ENCODE peak calls at places on chromosomes 13 and 19, in four cellular contexts. One of them, this sample, is unnamed.

GRCh38 chr13:80070024-80070703 is 270.8 kb downstream of the SPRY2 start:
- DNase-seq in BE2C: no peak
- DNase-seq in tibial artery: no peak
- DNase-seq in breast epithelium: no peak
- DNase-seq in this sample: no peak

GRCh38 chr13:25174304-25174703 is 2.2 kb upstream of the AMER2 start:
- DNase-seq in BE2C: no peak
- DNase-seq in tibial artery: no peak
- DNase-seq in breast epithelium: no peak
- DNase-seq in this sample: no peak

GRCh38 chr13:20942938-20943518 is 40.5 kb upstream of the XPO4 start:
- DNase-seq in BE2C: no peak
- DNase-seq in tibial artery: no peak
- DNase-seq in breast epithelium: no peak
- DNase-seq in this sample: peak; percentile 5

GRCh38 chr13:46580362-46580839 is 27.4 kb downstream of the LRCH1 start:
- DNase-seq in BE2C: no peak
- DNase-seq in tibial artery: no peak
- DNase-seq in breast epithelium: no peak
- DNase-seq in this sample: no peak

GRCh38 chr13:45298206-45298505 is 42.8 kb downstream of the TPT1 start:
- DNase-seq in BE2C: no peak
- DNase-seq in tibial artery: no peak
- DNase-seq in breast epithelium: no peak
- DNase-seq in this sample: no peak

GRCh38 chr13:78192721-78193120 is 274.1 kb upstream of the EDNRB start:
- DNase-seq in BE2C: no peak
- DNase-seq in tibial artery: no peak
- DNase-seq in breast epithelium: no peak
- DNase-seq in this sample: no peak

GRCh38 chr13:85665286-85665685 is 133.9 kb downstream of the SLITRK6 start:
- DNase-seq in BE2C: no peak
- DNase-seq in tibial artery: no peak
- DNase-seq in breast epithelium: no peak
- DNase-seq in this sample: no peak

GRCh38 chr19:771332-771785 is 20.4 kb downstream of the MISP start:
- DNase-seq in BE2C: peak; percentile 64
- DNase-seq in tibial artery: no peak
- DNase-seq in breast epithelium: no peak
- DNase-seq in this sample: no peak

GRCh38 chr19:58397533-58398037 is 2.1 kb downstream of the RNF225 start:
- DNase-seq in BE2C: no peak
- DNase-seq in tibial artery: no peak
- DNase-seq in breast epithelium: no peak
- DNase-seq in this sample: no peak

GRCh38 chr13:110455941-110456340 is 105.6 kb downstream of the RAB20 start:
- DNase-seq in BE2C: peak; percentile 85
- DNase-seq in tibial artery: peak; percentile 81
- DNase-seq in breast epithelium: peak; percentile 72
- DNase-seq in this sample: peak; percentile 83

GRCh38 chr13:50357586-50358118 is 342.4 kb downstream of the KCNRG start:
- DNase-seq in BE2C: peak; percentile 16
- DNase-seq in tibial artery: no peak
- DNase-seq in breast epithelium: peak; percentile 56
- DNase-seq in this sample: no peak

GRCh38 chr19:38055655-38056521 is 148.9 kb downstream of the SIPA1L3 start:
- DNase-seq in BE2C: no peak
- DNase-seq in tibial artery: no peak
- DNase-seq in breast epithelium: no peak
- DNase-seq in this sample: peak; percentile 50

GRCh38 chr19:45238556-45238955 is 6.7 kb downstream of the EXOC3L2 start:
- DNase-seq in BE2C: no peak
- DNase-seq in tibial artery: no peak
- DNase-seq in breast epithelium: no peak
- DNase-seq in this sample: no peak
- TF ChIP-seq CTCF in BE2C: no peak
- TF ChIP-seq CTCF in tibial artery: no peak
- TF ChIP-seq CTCF in breast epithelium: no peak
- TF ChIP-seq CTCF in this sample: no peak

GRCh38 chr19:19524053-19524452 is 4.7 kb upstream of the YJEFN3 start:
- DNase-seq in BE2C: no peak
- DNase-seq in tibial artery: no peak
- DNase-seq in breast epithelium: no peak
- DNase-seq in this sample: no peak

GRCh38 chr19:19523177-19523576 is 5.5 kb upstream of the YJEFN3 start:
- DNase-seq in BE2C: no peak
- DNase-seq in tibial artery: no peak
- DNase-seq in breast epithelium: no peak
- DNase-seq in this sample: no peak

GRCh38 chr19:19517235-19517619 is 1.2 kb downstream of the NDUFA13 start:
- DNase-seq in BE2C: no peak
- DNase-seq in tibial artery: no peak
- DNase-seq in breast epithelium: no peak
- DNase-seq in this sample: no peak

GRCh38 chr19:19525611-19526380 is 2.9 kb upstream of the YJEFN3 start:
- DNase-seq in BE2C: no peak
- DNase-seq in tibial artery: no peak
- DNase-seq in breast epithelium: no peak
- DNase-seq in this sample: peak; percentile 64

GRCh38 chr19:19520989-19521388 is 5.0 kb downstream of the NDUFA13 start:
- DNase-seq in BE2C: no peak
- DNase-seq in tibial artery: no peak
- DNase-seq in breast epithelium: no peak
- DNase-seq in this sample: no peak
- H3K4me1 ChIP-seq in BE2C: no peaks in the 10 kb centered on the region
- H3K4me1 ChIP-seq in tibial artery: no peaks in the 10 kb centered on the region
- H3K4me1 ChIP-seq in breast epithelium: no peaks in the 10 kb centered on the region
- H3K4me1 ChIP-seq in this sample: peaks cover 25% of the 10 kb centered on the region

GRCh38 chr19:42323473-42323851 is 2.0 kb upstream of the MEGF8 start:
- DNase-seq in BE2C: no peak
- DNase-seq in tibial artery: no peak
- DNase-seq in breast epithelium: no peak
- DNase-seq in this sample: no peak

GRCh38 chr19:42325308-42325895 is at the start of gene MEGF8:
- DNase-seq in BE2C: peak; percentile 98
- DNase-seq in tibial artery: peak; percentile 96
- DNase-seq in breast epithelium: peak; percentile 98
- DNase-seq in this sample: peak; percentile 97

GRCh38 chr19:42323852-42324654 is 1.4 kb upstream of the MEGF8 start:
- DNase-seq in BE2C: no peak
- DNase-seq in tibial artery: no peak
- DNase-seq in breast epithelium: no peak
- DNase-seq in this sample: no peak

GRCh38 chr19:42324655-42325307 is 654 bp upstream of the MEGF8 start:
- DNase-seq in BE2C: no peak
- DNase-seq in tibial artery: no peak
- DNase-seq in breast epithelium: no peak
- DNase-seq in this sample: peak; percentile 4

GRCh38 chr19:42322305-42322704 is 3.1 kb upstream of the MEGF8 start:
- DNase-seq in BE2C: no peak
- DNase-seq in tibial artery: no peak
- DNase-seq in breast epithelium: no peak
- DNase-seq in this sample: no peak
- TF ChIP-seq CTCF in BE2C: no peak
- TF ChIP-seq CTCF in tibial artery: no peak
- TF ChIP-seq CTCF in breast epithelium: no peak
- TF ChIP-seq CTCF in this sample: no peak

GRCh38 chr13:98975822-98976261 is 2.0 kb downstream of the DOCK9 start:
- DNase-seq in BE2C: no peak
- DNase-seq in tibial artery: no peak
- DNase-seq in breast epithelium: no peak
- DNase-seq in this sample: no peak
- H3K4me1 ChIP-seq in BE2C: no peaks in the 10 kb centered on the region
- H3K4me1 ChIP-seq in tibial artery: no peaks in the 10 kb centered on the region
- H3K4me1 ChIP-seq in breast epithelium: peaks cover 3% of the 10 kb centered on the region
- H3K4me1 ChIP-seq in this sample: peaks cover 65% of the 10 kb centered on the region

GRCh38 chr19:52451241-52451640 is 2.1 kb upstream of the ZNF578 start:
- DNase-seq in BE2C: no peak
- DNase-seq in tibial artery: no peak
- DNase-seq in breast epithelium: no peak
- DNase-seq in this sample: no peak

DNA sequence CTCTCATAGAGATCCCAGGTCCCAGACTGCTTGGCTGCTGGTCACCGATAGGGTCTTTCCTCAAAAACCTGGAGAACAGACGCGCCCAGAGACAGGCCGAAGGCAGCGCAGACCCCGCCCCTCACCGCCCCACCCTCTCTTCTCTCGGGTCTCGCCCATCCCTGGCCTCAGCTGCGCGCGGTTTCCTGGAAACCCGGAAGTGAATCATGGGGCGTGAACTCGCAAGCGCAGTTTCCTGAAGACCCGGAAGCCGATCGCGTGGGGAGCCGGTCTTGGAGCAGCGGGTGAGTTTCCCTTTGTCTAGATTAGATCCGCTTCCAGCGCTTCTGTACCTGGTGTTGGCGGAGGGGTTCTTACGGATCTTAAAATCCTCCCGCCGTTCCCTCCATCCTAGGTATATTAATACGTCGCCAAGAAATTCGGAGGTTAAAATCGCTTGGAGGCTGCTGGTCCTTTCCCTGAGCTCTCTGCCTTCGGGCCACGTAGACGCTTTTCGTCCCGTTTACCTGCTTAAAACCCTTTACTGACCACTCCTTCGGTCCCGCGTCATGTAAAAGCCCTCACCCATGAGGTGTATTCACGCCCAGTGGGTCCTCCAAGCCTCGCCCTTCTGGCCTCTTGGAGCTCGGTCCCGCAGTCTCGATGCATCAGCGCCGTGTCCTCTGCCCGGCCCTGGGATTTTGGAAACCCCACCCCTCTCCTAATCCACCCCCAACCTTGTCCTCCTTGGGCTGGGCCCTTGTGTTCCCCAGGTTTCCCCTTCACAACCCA is at the start of gene ZNF578:
- DNase-seq in BE2C: peak; percentile 95
- DNase-seq in tibial artery: peak; percentile 55
- DNase-seq in breast epithelium: peak; percentile 69
- DNase-seq in this sample: peak; percentile 85
- TF ChIP-seq CTCF in BE2C: peak; percentile 4
- TF ChIP-seq CTCF in tibial artery: no peak
- TF ChIP-seq CTCF in breast epithelium: no peak
- TF ChIP-seq CTCF in this sample: no peak

This sample was measured in thyroid gland.